ENCODE peak calls at places on chromosome 21, in ten cellular contexts. D is tibial artery, P is AG04450, C is mesothelial cell of epicardium, V is pancreas, I is AG09309, L is tibial nerve, K is kidney, N is GM12865, S is fibroblast of lung. B is an unnamed sample.
A peak's percentile ranks its signal among the peaks of the same experiment; 100 is the strongest.

GRCh38 chr21:39182484-39183271 is 573 bp downstream of the PSMG1 start:
- DNase-seq in D (peak; percentile 71), P (no peak), C (no peak), V (no peak), I (no peak), L (no peak), K (no peak), N (no peak), S (no peak), B (no peak)

GRCh38 chr21:37225440-37225839 is 41.7 kb downstream of the VPS26C start:
- DNase-seq in D (no peak), P (no peak), C (no peak), V (no peak), I (no peak), L (no peak), K (no peak), N (no peak), S (no peak), B (no peak)

GRCh38 chr21:46078984-46079356 is 18.9 kb upstream of the COL6A2 start:
- DNase-seq in D (peak; percentile 81), P (no peak), C (no peak), V (peak; percentile 35), I (no peak), L (peak; percentile 27), K (peak; percentile 40), N (no peak), S (no peak), B (no peak)

GRCh38 chr21:39014751-39015150 is 168.5 kb downstream of the PSMG1 start:
- DNase-seq in D (no peak), P (peak; percentile 95), C (no peak), V (no peak), I (peak; percentile 92), L (no peak), K (no peak), N (no peak), S (peak; percentile 98), B (no peak)

GRCh38 chr21:37452222-37452621 is 85.6 kb downstream of the DYRK1A start:
- DNase-seq in D (peak; percentile 73), P (peak; percentile 84), C (no peak), V (no peak), I (peak; percentile 82), L (no peak), K (no peak), N (no peak), S (peak; percentile 94), B (no peak)

GRCh38 chr21:43921602-43921978 is 56.6 kb downstream of the AGPAT3 start:
- DNase-seq in D (no peak), P (no peak), C (no peak), V (no peak), I (no peak), L (no peak), K (peak; percentile 67), N (peak; percentile 25), S (no peak), B (peak; percentile 59)

GRCh38 chr21:42187976-42188653 is 30.8 kb upstream of the ABCG1 start:
- DNase-seq in D (no peak), P (no peak), C (no peak), V (no peak), I (no peak), L (peak; percentile 43), K (no peak), N (peak; percentile 94), S (peak; percentile 23), B (no peak)

GRCh38 chr21:45226540-45227326 is 61.0 kb downstream of the POFUT2 start:
- DNase-seq in D (no peak), P (no peak), C (no peak), V (no peak), I (no peak), L (no peak), K (no peak), N (no peak), S (peak; percentile 13), B (peak; percentile 63)

GRCh38 chr21:36587388-36587787 is 107.5 kb upstream of the CLDN14 start:
- DNase-seq in D (no peak), P (no peak), C (no peak), V (no peak), I (no peak), L (no peak), K (no peak), N (no peak), S (no peak), B (no peak)

GRCh38 chr21:26834181-26834945 is 10.8 kb downstream of the ADAMTS1 start:
- DNase-seq in D (no peak), P (no peak), C (no peak), V (no peak), I (no peak), L (no peak), K (no peak), N (no peak), S (no peak), B (no peak)
- TF ChIP-seq CTCF in D (no peak), P (peak; percentile 49), C (peak; percentile 34), V (no peak), I (peak; percentile 39), L (no peak), K (peak; percentile 7), N (no peak), S (peak; percentile 28), B (peak; percentile 69)

GRCh38 chr21:34072145-34073031 is 990 bp upstream of the MRPS6 start:
- DNase-seq in D (peak; percentile 81), P (no peak), C (no peak), V (no peak), I (no peak), L (peak; percentile 25), K (no peak), N (no peak), S (peak; percentile 42), B (no peak)
- TF ChIP-seq CTCF in D (no peak), P (no peak), C (no peak), V (no peak), I (no peak), L (no peak), K (no peak), N (no peak), S (no peak), B (no peak)

GRCh38 chr21:31802331-31802730 is 70.4 kb upstream of the SCAF4 start:
- DNase-seq in D (no peak), P (no peak), C (no peak), V (no peak), I (no peak), L (no peak), K (no peak), N (no peak), S (no peak), B (no peak)
- TF ChIP-seq CTCF in D (no peak), P (no peak), C (no peak), V (no peak), I (no peak), L (no peak), K (no peak), N (no peak), S (no peak), B (no peak)

DNA sequence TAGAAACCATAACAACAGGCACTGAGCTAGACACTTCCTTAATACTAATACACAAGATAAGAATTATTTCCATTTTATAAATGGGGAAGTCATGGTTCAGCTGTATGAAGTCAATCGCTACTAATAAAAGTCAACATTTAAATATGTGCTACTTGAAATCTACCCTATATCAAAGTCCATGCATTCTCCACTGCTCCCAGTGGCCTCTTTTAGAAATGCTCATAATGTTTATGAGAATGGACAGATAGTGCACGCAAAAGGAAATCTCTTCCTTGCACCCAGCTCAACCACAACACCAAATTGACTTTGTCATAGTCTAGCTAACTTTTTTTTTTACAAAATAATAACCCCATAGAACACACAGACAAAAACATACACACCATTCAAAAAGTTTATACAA is 281.7 kb upstream of the CXADR start:
- DNase-seq in D (no peak), P (no peak), C (no peak), V (no peak), I (no peak), L (no peak), K (no peak), N (no peak), S (no peak), B (no peak)
- TF ChIP-seq CTCF in D (no peak), P (no peak), C (no peak), V (no peak), I (no peak), L (no peak), K (no peak), N (no peak), S (no peak), B (peak; percentile 43)

B was measured in chondrocyte.